ENCODE peak calls at places on chromosomes 12 and 14, in five cellular contexts. One of them, this sample, is unnamed.

GRCh38 chr12:24014240-24014639 is 64.8 kb upstream of the SOX5 start:
- DNase-seq in GM23248: no peak
- DNase-seq in WTC11: no peak
- DNase-seq in fibroblast of villous mesenchyme: no peak
- DNase-seq in T-helper 9 cell: no peak
- DNase-seq in this sample: no peak

GRCh38 chr14:105475916-105476845 is 1.6 kb downstream of the CRIP2 start:
- DNase-seq in GM23248: peak; percentile 72
- DNase-seq in WTC11: no peak
- DNase-seq in fibroblast of villous mesenchyme: no peak
- DNase-seq in T-helper 9 cell: no peak
- DNase-seq in this sample: no peak

GRCh38 chr14:89137514-89138163 is 279.4 kb downstream of the FOXN3 start:
- DNase-seq in GM23248: peak; percentile 98
- DNase-seq in WTC11: no peak
- DNase-seq in fibroblast of villous mesenchyme: peak; percentile 83
- DNase-seq in T-helper 9 cell: no peak
- DNase-seq in this sample: peak; percentile 91

GRCh38 chr14:104446611-104447010 is 133.0 kb upstream of the C14orf180 start:
- DNase-seq in GM23248: no peak
- DNase-seq in WTC11: no peak
- DNase-seq in fibroblast of villous mesenchyme: no peak
- DNase-seq in T-helper 9 cell: no peak
- DNase-seq in this sample: no peak

GRCh38 chr12:113424915-113425823 is 3.0 kb downstream of the SDSL start:
- DNase-seq in GM23248: peak; percentile 61
- DNase-seq in WTC11: peak; percentile 80
- DNase-seq in fibroblast of villous mesenchyme: peak; percentile 60
- DNase-seq in T-helper 9 cell: peak; percentile 34
- DNase-seq in this sample: peak; percentile 60

GRCh38 chr12:27305673-27306504 is 26.7 kb upstream of the BMAL2 start:
- DNase-seq in GM23248: peak; percentile 68
- DNase-seq in WTC11: no peak
- DNase-seq in fibroblast of villous mesenchyme: peak; percentile 73
- DNase-seq in T-helper 9 cell: no peak
- DNase-seq in this sample: peak; percentile 68

GRCh38 chr14:73424453-73424852 is 33.9 kb downstream of the NUMB start:
- DNase-seq in GM23248: no peak
- DNase-seq in WTC11: no peak
- DNase-seq in fibroblast of villous mesenchyme: no peak
- DNase-seq in T-helper 9 cell: no peak
- DNase-seq in this sample: no peak

GRCh38 chr14:62076368-62076767 is 314.1 kb downstream of the SNAPC1 start:
- DNase-seq in GM23248: no peak
- DNase-seq in WTC11: no peak
- DNase-seq in fibroblast of villous mesenchyme: no peak
- DNase-seq in T-helper 9 cell: no peak
- DNase-seq in this sample: no peak

GRCh38 chr12:72522411-72522810 is 250.2 kb downstream of the TRHDE start:
- DNase-seq in GM23248: no peak
- DNase-seq in WTC11: no peak
- DNase-seq in fibroblast of villous mesenchyme: peak; percentile 31
- DNase-seq in T-helper 9 cell: no peak
- DNase-seq in this sample: no peak

GRCh38 chr12:108761226-108761625 is 29.9 kb upstream of the CORO1C start:
- DNase-seq in GM23248: no peak
- DNase-seq in WTC11: no peak
- DNase-seq in fibroblast of villous mesenchyme: no peak
- DNase-seq in T-helper 9 cell: no peak
- DNase-seq in this sample: no peak

GRCh38 chr12:54736549-54736948 is 88.4 kb upstream of the DCD start:
- DNase-seq in GM23248: no peak
- DNase-seq in WTC11: no peak
- DNase-seq in fibroblast of villous mesenchyme: no peak
- DNase-seq in T-helper 9 cell: no peak
- DNase-seq in this sample: no peak

GRCh38 chr12:131565256-131566005 is 145.5 kb upstream of the SFSWAP start:
- DNase-seq in GM23248: no peak
- DNase-seq in WTC11: no peak
- DNase-seq in fibroblast of villous mesenchyme: no peak
- DNase-seq in T-helper 9 cell: no peak
- DNase-seq in this sample: no peak

GRCh38 chr12:26940820-26941219 is 2.5 kb downstream of the FGFR1OP2 start:
- DNase-seq in GM23248: peak; percentile 73
- DNase-seq in WTC11: no peak
- DNase-seq in fibroblast of villous mesenchyme: no peak
- DNase-seq in T-helper 9 cell: no peak
- DNase-seq in this sample: peak; percentile 44

GRCh38 chr14:89618309-89618708 is 201.3 kb upstream of the FOXN3 start:
- DNase-seq in GM23248: peak; percentile 64
- DNase-seq in WTC11: no peak
- DNase-seq in fibroblast of villous mesenchyme: peak; percentile 59
- DNase-seq in T-helper 9 cell: no peak
- DNase-seq in this sample: no peak

GRCh38 chr12:131290255-131290959 is 336.7 kb downstream of the ADGRD1 start:
- DNase-seq in GM23248: no peak
- DNase-seq in WTC11: no peak
- DNase-seq in fibroblast of villous mesenchyme: no peak
- DNase-seq in T-helper 9 cell: no peak
- DNase-seq in this sample: no peak

GRCh38 chr12:50676761-50677160 is 87.1 kb upstream of the ATF1 start:
- DNase-seq in GM23248: no peak
- DNase-seq in WTC11: no peak
- DNase-seq in fibroblast of villous mesenchyme: no peak
- DNase-seq in T-helper 9 cell: no peak
- DNase-seq in this sample: peak; percentile 8

GRCh38 chr12:106359620-106360399 is 2.3 kb downstream of the POLR3B start:
- DNase-seq in GM23248: no peak
- DNase-seq in WTC11: no peak
- DNase-seq in fibroblast of villous mesenchyme: peak; percentile 10
- DNase-seq in T-helper 9 cell: no peak
- DNase-seq in this sample: no peak

GRCh38 chr12:58809064-58809607 is 111.2 kb downstream of the LRIG3 start:
- DNase-seq in GM23248: no peak
- DNase-seq in WTC11: no peak
- DNase-seq in fibroblast of villous mesenchyme: peak; percentile 51
- DNase-seq in T-helper 9 cell: no peak
- DNase-seq in this sample: no peak

GRCh38 chr12:76952995-76953394 is 74.2 kb upstream of the CSRP2 start:
- DNase-seq in GM23248: peak; percentile 10
- DNase-seq in WTC11: no peak
- DNase-seq in fibroblast of villous mesenchyme: no peak
- DNase-seq in T-helper 9 cell: no peak
- DNase-seq in this sample: peak; percentile 31

GRCh38 chr14:77498120-77498979 is at the start of gene ISM2:
- DNase-seq in GM23248: peak; percentile 75
- DNase-seq in WTC11: peak; percentile 63
- DNase-seq in fibroblast of villous mesenchyme: peak; percentile 34
- DNase-seq in T-helper 9 cell: peak; percentile 6
- DNase-seq in this sample: peak; percentile 54

GRCh38 chr14:99425272-99425681 is 55.4 kb downstream of the SETD3 start:
- DNase-seq in GM23248: no peak
- DNase-seq in WTC11: no peak
- DNase-seq in fibroblast of villous mesenchyme: no peak
- DNase-seq in T-helper 9 cell: no peak
- DNase-seq in this sample: no peak

GRCh38 chr12:52949413-52950331 is 754 bp downstream of the KRT18 start:
- DNase-seq in GM23248: peak; percentile 85
- DNase-seq in WTC11: peak; percentile 43
- DNase-seq in fibroblast of villous mesenchyme: peak; percentile 96
- DNase-seq in T-helper 9 cell: no peak
- DNase-seq in this sample: peak; percentile 98

GRCh38 chr12:132160016-132160415 is 15.8 kb downstream of the NOC4L start:
- DNase-seq in GM23248: no peak
- DNase-seq in WTC11: peak; percentile 8
- DNase-seq in fibroblast of villous mesenchyme: no peak
- DNase-seq in T-helper 9 cell: no peak
- DNase-seq in this sample: no peak

GRCh38 chr12:47397664-47398281 is 308.1 kb downstream of the RPAP3 start:
- DNase-seq in GM23248: peak; percentile 86
- DNase-seq in WTC11: no peak
- DNase-seq in fibroblast of villous mesenchyme: peak; percentile 72
- DNase-seq in T-helper 9 cell: no peak
- DNase-seq in this sample: peak; percentile 93

GRCh38 chr14:100490252-100490651 is 97.0 kb downstream of the BEGAIN start:
- DNase-seq in GM23248: no peak
- DNase-seq in WTC11: no peak
- DNase-seq in fibroblast of villous mesenchyme: no peak
- DNase-seq in T-helper 9 cell: no peak
- DNase-seq in this sample: no peak